ENCODE peak calls at places on chromosomes 3 and 15, in eight cellular contexts. N, Z, V, D, I, F, A and O are unnamed samples.
A peak's percentile ranks its signal among the peaks of the same experiment; 100 is the strongest.

GRCh38 chr15:73941044-73941443 is 14.8 kb downstream of the LOXL1 start:
- DNase-seq in Z (peak; percentile 99), F (peak; percentile 97), V (peak; percentile 90), A (peak; percentile 88), N (no peak), D (no peak), I (no peak), O (no peak)

GRCh38 chr15:69668049-69668705 is 215.6 kb downstream of the RPLP1 start:
- DNase-seq in D (no peak), F (no peak), Z (no peak), V (no peak), I (no peak), A (peak; percentile 72), N (no peak), O (no peak)

GRCh38 chr3:123819949-123820348 is 64.2 kb downstream of the MYLK start:
- DNase-seq in I (peak; percentile 60), Z (no peak), N (no peak), F (no peak), A (no peak), D (no peak), V (no peak), O (no peak)

GRCh38 chr15:75156306-75157215 is 45.1 kb upstream of the C15orf39 start:
- DNase-seq in I (no peak), D (no peak), Z (no peak), F (no peak), V (no peak), N (no peak), A (no peak), O (no peak)

GRCh38 chr3:167882057-167882667 is 146.6 kb downstream of the SERPINI1 start:
- DNase-seq in V (no peak), D (peak; percentile 56), N (no peak), Z (peak; percentile 77), F (peak; percentile 60), I (peak; percentile 19), A (no peak), O (no peak)

GRCh38 chr3:187999821-188000220 is 154.1 kb upstream of the LPP start:
- DNase-seq in Z (no peak), V (no peak), F (no peak), I (no peak), N (no peak), D (peak; percentile 97), A (no peak), O (no peak)

GRCh38 chr15:34456658-34457057 is 19.1 kb upstream of the GOLGA8A start:
- DNase-seq in N (no peak), D (no peak), F (no peak), Z (no peak), V (no peak), I (no peak), A (no peak), O (no peak)

GRCh38 chr15:78374436-78375393 is 34.6 kb downstream of the CRABP1 start:
- DNase-seq in I (peak; percentile 80), A (peak; percentile 54), N (no peak), D (peak; percentile 50), V (no peak), F (no peak), Z (no peak), O (no peak)

GRCh38 chr15:50190166-50190570 is 8.2 kb downstream of the SLC27A2 start:
- DNase-seq in V (no peak), D (no peak), A (no peak), F (no peak), Z (no peak), I (no peak), N (no peak), O (no peak)

GRCh38 chr15:64622410-64623260 is 152.8 kb downstream of the RBPMS2 start:
- DNase-seq in I (no peak), A (no peak), V (no peak), D (peak; percentile 78), F (no peak), N (peak; percentile 41), Z (no peak), O (no peak)

GRCh38 chr3:78255403-78255802 is 1215.5 kb downstream of the ROBO2 start:
- DNase-seq in F (peak; percentile 95), V (no peak), Z (peak; percentile 83), I (no peak), N (no peak), A (no peak), D (no peak), O (no peak)

GRCh38 chr3:54304867-54305266 is 182.5 kb downstream of the CACNA2D3 start:
- DNase-seq in F (no peak), I (no peak), D (no peak), A (no peak), N (no peak), V (no peak), Z (no peak), O (no peak)

GRCh38 chr15:48191574-48192225 is at the start of gene CTXN2:
- DNase-seq in Z (no peak), A (no peak), D (no peak), I (no peak), N (no peak), V (no peak), F (no peak), O (peak; percentile 78)

GRCh38 chr15:65337436-65338070 is 33.1 kb downstream of the RNU5B-1 start:
- DNase-seq in V (no peak), I (no peak), F (no peak), D (no peak), N (no peak), A (no peak), Z (no peak), O (no peak)

GRCh38 chr15:89108865-89109660 is 20.8 kb downstream of the ABHD2 start:
- DNase-seq in D (no peak), A (no peak), F (no peak), Z (no peak), V (no peak), N (no peak), I (no peak), O (no peak)

GRCh38 chr15:35756588-35756987 is 210.6 kb upstream of the DPH6 start:
- DNase-seq in I (no peak), A (no peak), N (no peak), V (no peak), Z (no peak), D (no peak), F (no peak), O (no peak)

GRCh38 chr15:90582553-90582952 is 52.8 kb downstream of the CRTC3 start:
- DNase-seq in Z (no peak), F (no peak), D (no peak), A (no peak), N (no peak), V (no peak), I (no peak), O (no peak)

GRCh38 chr3:59017617-59017984 is 32.2 kb downstream of the CFAP20DC start:
- DNase-seq in F (no peak), N (no peak), D (no peak), Z (no peak), V (no peak), I (no peak), A (no peak), O (no peak)

GRCh38 chr3:122927726-122928125 is 99.8 kb downstream of the SEMA5B start:
- DNase-seq in I (no peak), A (peak; percentile 46), Z (no peak), N (no peak), F (no peak), D (no peak), V (no peak), O (no peak)

GRCh38 chr3:109115451-109115850 is 2.5 kb downstream of the MORC1 start:
- DNase-seq in F (peak; percentile 6), N (no peak), A (no peak), V (no peak), Z (no peak), I (no peak), D (no peak), O (no peak)

GRCh38 chr3:94862703-94863102 is 799.8 kb downstream of the NSUN3 start:
- DNase-seq in D (no peak), I (no peak), N (no peak), A (no peak), V (peak; percentile 56), F (no peak), Z (peak; percentile 16), O (no peak)

GRCh38 chr3:110754207-110754916 is 317.3 kb upstream of the NECTIN3 start:
- DNase-seq in Z (no peak), I (no peak), N (no peak), A (no peak), D (no peak), F (no peak), V (no peak), O (no peak)

GRCh38 chr3:133301194-133301593 is 98.7 kb upstream of the BFSP2 start:
- DNase-seq in V (no peak), F (peak; percentile 96), N (no peak), Z (peak; percentile 71), I (peak; percentile 81), D (no peak), A (no peak), O (no peak)
- H3K27ac ChIP-seq in V (no peak overlapping the region), F (no peak overlapping the region), N (no peak overlapping the region), Z (no peak overlapping the region), I (no peak overlapping the region), D (no peak overlapping the region), A (no peak overlapping the region), O (no peak overlapping the region)

GRCh38 chr15:41944313-41944940 is 27.9 kb downstream of the EHD4 start:
- DNase-seq in N (no peak), D (no peak), F (peak; percentile 94), A (peak; percentile 80), Z (peak; percentile 95), V (peak; percentile 74), I (peak; percentile 77), O (no peak)
- H3K27ac ChIP-seq in N (no peak overlapping the region), D (no peak overlapping the region), F (peak overlapping the region; percentile 91), A (peak overlapping the region; percentile 64), Z (peak overlapping the region; percentile 73), V (peak overlapping the region; percentile 56), I (peak overlapping the region; percentile 50), O (no peak overlapping the region)

DNA sequence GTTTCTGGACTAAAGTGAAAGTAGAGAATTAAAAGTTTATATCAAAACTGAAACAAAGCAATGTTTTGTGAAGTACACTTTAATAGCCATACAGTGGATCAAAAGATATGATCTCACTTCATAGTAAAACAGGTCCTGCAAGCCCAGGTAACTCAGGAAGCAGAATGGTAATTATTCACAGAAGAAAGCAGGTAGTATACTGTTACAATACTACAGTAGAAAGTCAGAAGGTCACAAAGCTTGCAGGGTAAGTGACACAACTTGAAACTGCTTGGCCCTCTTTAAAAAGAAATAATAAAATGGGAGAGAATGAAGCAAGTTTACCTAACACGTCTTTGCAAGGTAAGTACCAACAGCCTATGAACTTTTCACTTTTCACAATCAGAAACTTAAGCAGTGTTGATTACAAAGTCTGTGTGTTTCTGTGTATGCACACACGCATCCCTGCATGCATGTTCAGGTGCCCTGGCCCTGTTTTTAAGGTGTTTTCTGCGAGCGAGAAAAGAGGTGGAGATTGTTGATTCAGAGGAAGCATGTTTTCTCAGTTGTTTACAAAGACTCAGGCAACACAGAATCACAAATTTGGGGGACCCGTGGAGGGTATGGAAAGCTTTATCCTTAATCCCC is at the start of gene NAALADL2:
- DNase-seq in A (no peak), Z (no peak), N (no peak), V (no peak), F (no peak), I (peak; percentile 44), D (no peak), O (no peak)
- H3K27ac ChIP-seq in A (no peak within 1 kb of the TSS), Z (no peak within 1 kb of the TSS), N (no peak within 1 kb of the TSS), V (no peak within 1 kb of the TSS), F (no peak within 1 kb of the TSS), I (no peak within 1 kb of the TSS), D (no peak within 1 kb of the TSS), O (no peak within 1 kb of the TSS)

DNA sequence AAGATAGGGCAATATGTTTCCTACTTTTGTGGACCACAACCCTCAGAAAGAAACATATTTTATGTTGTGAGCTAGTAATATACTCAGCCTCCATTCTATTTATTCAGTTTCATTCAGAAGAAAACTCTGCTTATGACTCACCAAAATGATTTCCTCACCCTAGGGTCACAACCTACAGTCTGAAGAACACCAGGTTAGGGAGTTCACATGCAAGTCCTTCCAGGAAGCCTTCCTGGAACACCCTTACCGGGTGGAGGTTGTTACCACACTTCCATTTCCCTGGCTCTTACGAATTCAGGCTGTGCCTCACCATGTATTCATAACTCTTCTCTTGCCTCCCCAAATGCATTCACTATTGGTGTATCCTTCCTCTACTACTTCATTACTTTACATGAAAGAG is 228.0 kb upstream of the ADAMTS9 start:
- DNase-seq in N (no peak), F (peak; percentile 21), D (no peak), Z (peak; percentile 3), A (no peak), I (peak; percentile 86), V (no peak), O (no peak)
- H3K27ac ChIP-seq in N (no peak overlapping the region), F (no peak overlapping the region), D (no peak overlapping the region), Z (no peak overlapping the region), A (no peak overlapping the region), I (no peak overlapping the region), V (no peak overlapping the region), O (no peak overlapping the region)